ENCODE peak calls at places on chromosomes 1 and 21, in five cellular contexts. B is foreskin fibroblast; T is pons; H is stimulated activated CD8-positive, alpha-beta memory T cell treated with anti-CD3 and anti-CD28 coated beads, Interleukin-4, amount 100 ng/mL, for 1 hour; X is GM12892. Y is an unnamed sample.
A peak's percentile ranks its signal among the peaks of the same experiment; 100 is the strongest.

GRCh38 chr21:30083120-30083945 is 83.3 kb downstream of the CLDN17 start:
- DNase-seq in B (no peak), X (no peak), T (no peak), H (no peak), Y (no peak)

GRCh38 chr1:40610156-40610555 is 55.3 kb downstream of the RIMS3 start:
- DNase-seq in X (no peak), H (no peak), B (no peak), T (no peak), Y (no peak)

GRCh38 chr1:1356796-1357401 is 1.5 kb downstream of the MXRA8 start:
- DNase-seq in X (no peak), H (no peak), B (no peak), T (no peak), Y (no peak)

GRCh38 chr1:53220962-53221286 is 490 bp upstream of the CZIB start:
- DNase-seq in H (no peak), T (no peak), B (no peak), X (no peak), Y (no peak)

GRCh38 chr1:232953176-232953524 is 2.7 kb downstream of the NTPCR start:
- DNase-seq in B (no peak), T (no peak), X (no peak), H (no peak), Y (no peak)

GRCh38 chr1:182340233-182341058 is 51.1 kb downstream of the GLUL start:
- DNase-seq in X (no peak), T (no peak), H (no peak), B (peak; percentile 79), Y (no peak)

GRCh38 chr1:62689524-62689923 is 1.3 kb upstream of the DOCK7 start:
- DNase-seq in X (no peak), B (peak; percentile 84), T (no peak), H (no peak), Y (no peak)

GRCh38 chr1:166176416-166176815 is 9.6 kb upstream of the FAM78B start:
- DNase-seq in B (no peak), H (no peak), T (no peak), X (no peak), Y (no peak)

GRCh38 chr1:202919615-202920014 is 7.4 kb downstream of the KLHL12 start:
- DNase-seq in H (no peak), T (no peak), B (no peak), X (no peak), Y (no peak)

GRCh38 chr1:99003911-99004269 is 771 bp downstream of the PLPPR5 start:
- DNase-seq in X (peak; percentile 0), H (no peak), B (no peak), T (no peak), Y (no peak)

GRCh38 chr1:38964140-38964548 is 22.5 kb upstream of the RHBDL2 start:
- DNase-seq in H (no peak), X (no peak), T (peak; percentile 46), B (no peak), Y (no peak)

GRCh38 chr1:24503003-24503751 is 541 bp downstream of the RCAN3 start:
- DNase-seq in B (no peak), H (no peak), X (no peak), T (peak; percentile 31), Y (no peak)

GRCh38 chr1:97364086-97364485 is 556.7 kb downstream of the DPYD start:
- DNase-seq in T (no peak), X (no peak), B (no peak), H (no peak), Y (no peak)

GRCh38 chr1:119829636-119830035 is 18.4 kb upstream of the REG4 start:
- DNase-seq in X (no peak), H (no peak), B (no peak), T (peak; percentile 36), Y (no peak)

GRCh38 chr1:173824315-173825081 is at the start of the genes CENPL and DARS2:
- DNase-seq in T (peak; percentile 98), H (peak; percentile 63), B (peak; percentile 95), X (peak; percentile 63), Y (peak; percentile 100)

GRCh38 chr1:31923905-31924304 is 14.3 kb downstream of the PTP4A2 start:
- DNase-seq in X (no peak), T (peak; percentile 93), B (no peak), H (no peak), Y (no peak)

GRCh38 chr1:24704411-24705259 is 40.6 kb upstream of the CLIC4 start:
- DNase-seq in B (peak; percentile 62), T (peak; percentile 97), X (no peak), H (no peak), Y (no peak)

GRCh38 chr1:182128502-182128901 is 67.0 kb upstream of the ZNF648 start:
- DNase-seq in X (no peak), H (no peak), B (no peak), T (no peak), Y (no peak)

GRCh38 chr21:46457801-46458314 is 833 bp upstream of the DIP2A start:
- DNase-seq in X (no peak), B (peak; percentile 42), H (no peak), T (peak; percentile 58), Y (no peak)

GRCh38 chr1:53369034-53369750 is 41.3 kb upstream of the LRP8 start:
- DNase-seq in X (no peak), H (no peak), B (no peak), T (no peak), Y (no peak)

GRCh38 chr1:113928129-113928949 is 785 bp upstream of the HIPK1 start:
- DNase-seq in B (no peak), H (no peak), T (peak; percentile 54), X (no peak), Y (no peak)

GRCh38 chr1:91520940-91521507 is 20.4 kb downstream of the CDC7 start:
- DNase-seq in B (no peak), T (no peak), X (no peak), H (no peak), Y (no peak)

GRCh38 chr1:207049974-207050391 is 1.0 kb downstream of the YOD1 start:
- DNase-seq in B (peak; percentile 39), H (no peak), X (no peak), T (peak; percentile 85), Y (no peak)

GRCh38 chr1:173224887-173225280 is 17.8 kb upstream of the TNFSF4 start:
- DNase-seq in B (no peak), H (no peak), T (no peak), X (no peak), Y (no peak)

GRCh38 chr1:32798191-32798590 is 19.0 kb downstream of the YARS1 start:
- DNase-seq in B (peak; percentile 57), T (no peak), H (no peak), X (no peak), Y (no peak)

GRCh38 chr21:45020629-45021427 is 53.6 kb upstream of the ADARB1 start:
- DNase-seq in B (no peak), H (no peak), X (no peak), T (no peak), Y (no peak)

GRCh38 chr1:76203132-76203531 is 128.6 kb downstream of the ST6GALNAC3 start:
- DNase-seq in B (no peak), X (no peak), T (no peak), H (no peak), Y (no peak)

GRCh38 chr21:29287383-29287782 is 11.3 kb upstream of the BACH1 start:
- DNase-seq in H (no peak), T (peak; percentile 56), B (peak; percentile 51), X (no peak), Y (no peak)

GRCh38 chr1:94666797-94667196 is 125.2 kb upstream of the F3 start:
- DNase-seq in B (no peak), H (no peak), T (no peak), X (no peak), Y (no peak)

GRCh38 chr1:61230523-61230922 is 148.2 kb downstream of the NFIA start:
- DNase-seq in H (no peak), T (no peak), B (no peak), X (no peak), Y (no peak)

Y was measured in GOT3.